ENCODE peak calls at places on chromosome 10, in five cellular contexts. J, H, F, W and B are unnamed samples.

GRCh38 chr10:84613336-84614021 is 285.1 kb downstream of the CCSER2 start:
- DNase-seq in F (peak), J (peak), H (no peak), W (peak), B (peak)

GRCh38 chr10:20888620-20889337 is 8.3 kb downstream of the NEBL start:
- DNase-seq in W (no peak), F (no peak), J (no peak), H (no peak), B (no peak)

GRCh38 chr10:79053081-79053434 is 15.7 kb upstream of the ZMIZ1 start:
- DNase-seq in H (peak), J (no peak), W (no peak), F (no peak), B (no peak)

GRCh38 chr10:33273295-33274002 is 61.0 kb downstream of the NRP1 start:
- DNase-seq in H (no peak), W (peak), J (peak), F (peak), B (no peak)

GRCh38 chr10:87619705-87620104 is 40.0 kb upstream of the PAPSS2 start:
- DNase-seq in W (no peak), F (peak), J (peak), H (no peak), B (no peak)

GRCh38 chr10:86815035-86815617 is 58.7 kb downstream of the BMPR1A start:
- DNase-seq in W (no peak), F (no peak), J (no peak), H (no peak), B (no peak)

GRCh38 chr10:132111871-132112341 is 46.2 kb downstream of the JAKMIP3 start:
- DNase-seq in W (no peak), H (peak), F (no peak), J (no peak), B (no peak)

GRCh38 chr10:33111652-33112051 is 153.6 kb upstream of the ITGB1 start:
- DNase-seq in W (no peak), J (no peak), H (no peak), F (no peak), B (no peak)

GRCh38 chr10:19929466-19930140 is 113.4 kb downstream of the PLXDC2 start:
- DNase-seq in W (no peak), J (no peak), H (no peak), F (no peak), B (no peak)

GRCh38 chr10:132993271-132994260 is 51.2 kb upstream of the CFAP46 start:
- DNase-seq in F (no peak), W (no peak), H (peak), J (no peak), B (no peak)

GRCh38 chr10:91010952-91011351 is 90.1 kb upstream of the ANKRD1 start:
- DNase-seq in W (no peak), H (no peak), F (no peak), J (no peak), B (no peak)

GRCh38 chr10:29648983-29649268 is 14.2 kb upstream of the SVIL start:
- DNase-seq in J (peak), F (no peak), H (no peak), W (no peak), B (no peak)

GRCh38 chr10:29648114-29648982 is 13.6 kb upstream of the SVIL start:
- DNase-seq in H (no peak), F (no peak), W (no peak), J (no peak), B (no peak)

GRCh38 chr10:29647483-29647882 is 12.7 kb upstream of the SVIL start:
- DNase-seq in J (no peak), H (no peak), F (no peak), W (no peak), B (no peak)

GRCh38 chr10:29646238-29646902 is 11.6 kb upstream of the SVIL start:
- DNase-seq in H (no peak), W (no peak), J (no peak), F (peak), B (no peak)

DNA sequence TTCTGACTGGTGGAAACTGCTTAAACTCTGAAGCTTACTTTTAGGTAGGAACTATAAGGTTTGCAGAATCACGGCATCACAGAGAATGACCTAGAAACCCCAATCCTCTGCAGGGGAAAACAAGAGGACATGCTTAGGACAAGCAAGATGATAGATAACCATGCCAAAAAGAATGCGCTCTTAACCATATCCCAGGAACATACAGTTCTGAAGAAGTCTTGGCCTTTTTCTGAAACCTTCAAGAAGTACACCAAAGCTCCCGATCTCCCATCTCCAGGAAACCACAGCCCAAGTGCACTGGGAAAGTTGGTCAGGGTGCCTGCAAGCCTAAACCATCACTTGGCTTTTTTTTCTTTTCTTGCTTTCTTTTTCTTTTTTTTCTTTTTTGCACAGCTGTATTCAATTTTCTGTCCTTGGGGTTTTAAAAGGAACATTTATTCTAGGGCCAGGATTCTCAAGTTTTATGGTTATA is 12.2 kb upstream of the SVIL start:
- DNase-seq in F (no peak), W (no peak), J (no peak), H (no peak), B (no peak)
- TF ChIP-seq POLR2AphosphoS5 in F (peak), W (no peak), J (no peak), H (no peak), B (no peak)

DNA sequence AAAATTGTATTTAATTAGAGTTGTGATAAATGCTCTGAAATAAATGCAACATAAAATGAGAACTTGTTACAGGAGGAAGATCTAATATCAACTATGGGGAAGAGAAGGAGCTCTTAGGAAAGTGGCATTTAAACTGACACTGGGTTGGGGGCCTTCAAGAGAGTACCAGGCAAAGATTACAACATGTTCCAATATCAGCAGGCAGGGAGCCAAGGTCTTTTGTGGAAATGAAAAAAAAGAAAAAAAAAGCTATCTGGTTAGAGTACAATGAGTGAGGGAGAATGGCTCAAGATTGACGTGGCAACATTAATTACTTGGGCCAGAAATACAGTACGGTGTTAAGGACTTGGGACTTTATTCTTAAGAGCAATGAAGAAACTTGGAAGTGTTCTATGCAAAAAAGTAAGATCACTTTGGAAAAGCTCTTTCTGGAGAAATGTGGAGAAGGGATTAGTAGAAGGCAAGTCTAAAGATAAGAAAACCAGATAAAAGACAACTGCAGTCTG is 132.3 kb upstream of the CDK1 start:
- DNase-seq in W (no peak), H (no peak), J (no peak), F (no peak), B (no peak)
- H3K4me3 ChIP-seq in W (no peak), H (no peak), J (no peak), F (no peak), B (no peak)

GRCh38 chr10:92240289-92241157 is 50.4 kb downstream of the CPEB3 start:
- DNase-seq in W (peak), F (peak), J (peak), H (peak), B (peak)

GRCh38 chr10:92241501-92241900 is 49.4 kb downstream of the CPEB3 start:
- DNase-seq in F (no peak), W (no peak), J (no peak), H (no peak), B (no peak)

GRCh38 chr10:92242910-92243671 is 47.8 kb downstream of the CPEB3 start:
- DNase-seq in W (peak), J (peak), H (peak), F (peak), B (peak)

GRCh38 chr10:92241158-92241500 is 49.7 kb downstream of the CPEB3 start:
- DNase-seq in F (no peak), H (no peak), J (peak), W (peak), B (peak)

DNA sequence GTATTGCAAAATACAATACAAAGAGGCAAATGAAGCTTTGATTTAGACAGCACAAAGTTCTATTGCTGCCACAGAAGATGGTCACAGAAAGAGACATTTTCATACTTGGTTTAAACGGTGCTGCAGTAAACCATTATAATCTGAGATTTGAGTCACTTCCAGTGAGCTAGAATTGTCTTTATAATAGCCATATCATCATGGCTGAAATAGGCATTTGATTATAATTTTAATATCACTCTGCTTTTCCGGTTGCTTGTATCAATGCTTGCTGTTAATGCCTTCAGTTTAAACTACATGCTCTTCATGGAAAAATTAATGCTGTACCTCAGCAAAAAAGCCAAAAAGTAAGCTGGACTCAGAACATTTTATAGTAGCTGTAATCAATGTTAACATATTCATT is 48.5 kb downstream of the CPEB3 start:
- DNase-seq in W (no peak), F (no peak), H (no peak), J (no peak), B (no peak)
- H3K27ac ChIP-seq in W (no peak), F (no peak), H (no peak), J (no peak), B (no peak)

DNA sequence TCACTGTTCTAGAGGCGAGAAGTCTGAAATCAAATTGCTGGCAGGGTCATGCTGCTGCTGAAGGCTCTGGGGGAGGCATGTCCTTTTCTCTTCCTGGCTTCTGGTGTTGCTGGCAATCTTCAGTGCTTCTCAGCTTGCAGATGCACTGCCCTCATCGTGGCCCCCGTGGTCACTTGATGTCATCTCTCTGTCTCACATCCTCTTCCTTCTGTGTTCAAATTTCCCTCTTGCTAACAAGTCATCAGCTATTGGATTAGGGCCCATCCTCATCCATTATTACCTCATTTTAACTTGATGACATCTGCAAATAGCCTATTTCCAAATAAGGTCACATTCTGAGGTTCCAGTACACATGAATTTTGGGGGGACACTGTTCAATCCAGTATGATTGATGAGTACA is 36.6 kb upstream of the SRGN start:
- DNase-seq in H (peak), F (no peak), J (no peak), W (no peak), B (peak)
- TF ChIP-seq POLR2AphosphoS5 in H (peak), F (no peak), J (no peak), W (no peak), B (no peak)

DNA sequence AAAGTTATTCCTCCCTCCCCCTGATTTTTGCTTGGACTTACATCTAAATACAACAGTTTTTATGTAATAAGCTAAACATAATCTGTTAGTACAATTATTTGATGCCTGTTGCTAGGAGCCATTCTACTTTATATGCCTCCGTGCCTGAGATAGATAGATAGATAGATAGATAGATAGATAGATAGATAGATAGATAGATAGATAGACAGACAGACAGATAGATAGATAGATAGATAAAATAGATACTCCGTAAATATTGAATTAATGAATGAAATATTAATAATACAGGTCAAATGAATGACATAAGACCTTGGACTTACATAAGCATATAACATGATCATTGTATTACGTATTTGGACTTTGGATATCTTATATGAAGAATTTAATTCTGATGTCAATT is 23.0 kb downstream of the NET1 start:
- DNase-seq in F (no peak), H (no peak), J (no peak), W (no peak), B (no peak)
- H3K4me3 ChIP-seq in F (no peak), H (no peak), J (no peak), W (no peak), B (no peak)

GRCh38 chr10:27742195-27742925 is 3.3 kb downstream of the MKX start:
- DNase-seq in J (peak), W (peak), F (peak), H (peak), B (peak)
- H3K27ac ChIP-seq in J (no peak), W (no peak), F (peak), H (no peak), B (no peak)

GRCh38 chr10:125231116-125231812 is 70.9 kb upstream of the CTBP2 start:
- DNase-seq in J (no peak), W (peak), F (no peak), H (peak), B (no peak)
- TF ChIP-seq POLR2AphosphoS5 in J (no peak), W (no peak), F (no peak), H (no peak), B (no peak)

GRCh38 chr10:120457431-120458172 is 575 bp downstream of the PLPP4 start:
- DNase-seq in H (no peak), W (peak), J (no peak), F (no peak), B (no peak)
- H3K4me3 ChIP-seq in H (peak), W (peak), J (no peak), F (peak), B (no peak)